ENCODE peak calls at places on chromosomes 6 and 20, in seven cellular contexts. J, C, P, Z, Y, G and V are unnamed samples.

GRCh38 chr6:163057260-163057659 is 329.5 kb downstream of the PACRG start:
- DNase-seq in C (no peak), G (no peak), Z (no peak), P (no peak), J (no peak), Y (no peak), V (no peak)

GRCh38 chr6:46057792-46058191 is 42.1 kb upstream of the CLIC5 start:
- DNase-seq in G (no peak), P (no peak), C (peak), Y (no peak), Z (no peak), J (no peak), V (no peak)

GRCh38 chr6:131948692-131949614 is 2.2 kb downstream of the CCN2 start:
- DNase-seq in Y (no peak), J (peak), G (no peak), C (no peak), P (no peak), Z (no peak), V (peak)

GRCh38 chr6:111727041-111727440 is 121.4 kb upstream of the TRAF3IP2 start:
- DNase-seq in Y (no peak), G (no peak), Z (no peak), P (no peak), C (no peak), J (no peak), V (no peak)

GRCh38 chr6:39553811-39554802 is 171.1 kb downstream of the KIF6 start:
- DNase-seq in J (peak), Y (no peak), C (no peak), Z (no peak), P (no peak), G (no peak), V (no peak)

GRCh38 chr6:5112065-5112799 is 27.1 kb downstream of the PPP1R3G start:
- DNase-seq in G (no peak), Y (no peak), J (no peak), C (no peak), P (no peak), Z (no peak), V (no peak)

GRCh38 chr6:157690441-157691210 is 132.4 kb upstream of the SNX9 start:
- DNase-seq in G (no peak), P (no peak), J (no peak), Y (no peak), Z (no peak), C (no peak), V (no peak)

GRCh38 chr6:111791415-111791814 is 81.8 kb downstream of the FYN start:
- DNase-seq in G (no peak), C (no peak), J (peak), Y (no peak), Z (no peak), P (no peak), V (no peak)

GRCh38 chr6:55276745-55277627 is 50.3 kb upstream of the GFRAL start:
- DNase-seq in P (no peak), Y (peak), J (peak), C (no peak), G (no peak), Z (peak), V (peak)

GRCh38 chr20:61030130-61030529 is 221.9 kb upstream of the CDH4 start:
- DNase-seq in Y (no peak), P (no peak), Z (no peak), C (no peak), J (no peak), G (no peak), V (no peak)

GRCh38 chr6:29828471-29828797 is 809 bp downstream of the HLA-G start:
- DNase-seq in Y (no peak), P (no peak), J (no peak), G (no peak), C (no peak), Z (no peak), V (no peak)

GRCh38 chr6:16524380-16524707 is 236.9 kb downstream of the ATXN1 start:
- DNase-seq in C (no peak), J (peak), Y (no peak), Z (no peak), G (no peak), P (no peak), V (no peak)

GRCh38 chr20:62239278-62239879 is 1.1 kb downstream of the OSBPL2 start:
- DNase-seq in C (no peak), P (no peak), G (no peak), Y (peak), J (no peak), Z (no peak), V (no peak)

GRCh38 chr6:2725999-2726567 is 24.6 kb downstream of the MYLK4 start:
- DNase-seq in Y (no peak), J (peak), P (no peak), G (no peak), Z (no peak), C (no peak), V (no peak)

GRCh38 chr20:55961351-55962320 is 43.7 kb downstream of the CBLN4 start:
- DNase-seq in J (no peak), P (no peak), Z (peak), C (no peak), G (no peak), Y (no peak), V (no peak)
- TF ChIP-seq CTCF in J (no peak), P (no peak), Z (no peak), C (no peak), G (no peak), Y (no peak), V (no peak)

DNA sequence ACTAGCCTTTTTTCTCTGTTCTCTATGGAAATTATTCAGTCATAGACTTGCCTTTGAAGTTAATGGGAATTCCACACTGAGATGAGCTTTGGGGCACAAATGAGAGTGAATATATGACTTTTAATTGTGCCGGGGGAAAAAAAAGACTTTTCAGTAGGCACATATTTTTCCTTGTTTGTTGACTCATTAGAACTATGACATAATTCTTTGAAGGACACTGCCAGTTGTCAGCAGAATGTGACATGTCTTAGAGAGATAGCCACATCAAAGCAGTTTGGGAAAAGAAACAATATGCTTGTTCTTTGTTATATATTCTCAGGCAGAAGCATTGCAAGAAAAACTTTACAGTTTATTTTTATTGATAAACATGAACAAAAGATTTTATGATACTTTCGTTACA is 138.3 kb downstream of the COL9A1 start:
- DNase-seq in J (no peak), P (no peak), C (no peak), Y (no peak), G (no peak), Z (no peak), V (no peak)
- H3K4me3 ChIP-seq in J (no peak), P (no peak), C (no peak), Y (no peak), G (no peak), Z (no peak), V (no peak)

GRCh38 chr20:50689864-50690263 is 1.5 kb downstream of the RIPOR3 start:
- DNase-seq in G (no peak), P (peak), Z (no peak), C (no peak), J (peak), Y (peak), V (no peak)
- H3K27ac ChIP-seq in G (no peak), P (no peak), Z (no peak), C (peak), J (no peak), Y (peak), V (no peak)

DNA sequence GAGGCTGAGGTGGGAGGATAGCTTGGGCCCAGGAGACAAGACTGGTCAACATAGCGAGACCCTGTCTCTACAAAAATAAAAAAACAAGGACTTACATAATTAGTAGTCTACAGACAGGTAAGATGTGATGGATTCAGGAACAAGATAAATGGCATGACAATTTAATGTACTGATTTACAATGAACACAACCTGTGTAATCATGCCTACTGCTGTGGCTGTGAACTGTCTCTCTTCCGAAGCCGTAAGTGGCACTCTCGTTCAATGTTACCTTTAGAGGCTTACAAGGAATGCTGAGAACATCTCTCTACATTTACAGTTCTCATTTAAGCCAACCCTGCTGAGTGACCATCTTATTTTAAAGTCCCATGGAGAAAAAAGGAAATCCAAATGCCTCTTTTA is 134.8 kb upstream of the PRDM1 start:
- DNase-seq in Y (no peak), J (no peak), C (no peak), G (no peak), Z (no peak), P (no peak), V (no peak)
- TF ChIP-seq CTCF in Y (no peak), J (no peak), C (no peak), G (no peak), Z (no peak), P (no peak), V (no peak)

GRCh38 chr6:37168163-37168758 is 1.7 kb upstream of the PIM1 start:
- DNase-seq in J (no peak), C (no peak), Z (no peak), P (no peak), Y (no peak), G (no peak), V (no peak)
- H3K4me3 ChIP-seq in J (no peak), C (no peak), Z (no peak), P (peak), Y (no peak), G (no peak), V (peak)

GRCh38 chr20:2203436-2203835 is 92.4 kb upstream of the TGM3 start:
- DNase-seq in Z (no peak), C (no peak), P (no peak), J (no peak), Y (no peak), G (no peak), V (no peak)

GRCh38 chr20:2207770-2208097 is 88.1 kb upstream of the TGM3 start:
- DNase-seq in P (no peak), G (no peak), Y (no peak), C (no peak), J (no peak), Z (no peak), V (no peak)

GRCh38 chr20:2208897-2209296 is 86.9 kb upstream of the TGM3 start:
- DNase-seq in J (no peak), C (no peak), Z (no peak), Y (no peak), G (no peak), P (no peak), V (no peak)

GRCh38 chr20:2204021-2204420 is 91.8 kb upstream of the TGM3 start:
- DNase-seq in G (no peak), P (no peak), Y (no peak), Z (no peak), J (no peak), C (no peak), V (no peak)

DNA sequence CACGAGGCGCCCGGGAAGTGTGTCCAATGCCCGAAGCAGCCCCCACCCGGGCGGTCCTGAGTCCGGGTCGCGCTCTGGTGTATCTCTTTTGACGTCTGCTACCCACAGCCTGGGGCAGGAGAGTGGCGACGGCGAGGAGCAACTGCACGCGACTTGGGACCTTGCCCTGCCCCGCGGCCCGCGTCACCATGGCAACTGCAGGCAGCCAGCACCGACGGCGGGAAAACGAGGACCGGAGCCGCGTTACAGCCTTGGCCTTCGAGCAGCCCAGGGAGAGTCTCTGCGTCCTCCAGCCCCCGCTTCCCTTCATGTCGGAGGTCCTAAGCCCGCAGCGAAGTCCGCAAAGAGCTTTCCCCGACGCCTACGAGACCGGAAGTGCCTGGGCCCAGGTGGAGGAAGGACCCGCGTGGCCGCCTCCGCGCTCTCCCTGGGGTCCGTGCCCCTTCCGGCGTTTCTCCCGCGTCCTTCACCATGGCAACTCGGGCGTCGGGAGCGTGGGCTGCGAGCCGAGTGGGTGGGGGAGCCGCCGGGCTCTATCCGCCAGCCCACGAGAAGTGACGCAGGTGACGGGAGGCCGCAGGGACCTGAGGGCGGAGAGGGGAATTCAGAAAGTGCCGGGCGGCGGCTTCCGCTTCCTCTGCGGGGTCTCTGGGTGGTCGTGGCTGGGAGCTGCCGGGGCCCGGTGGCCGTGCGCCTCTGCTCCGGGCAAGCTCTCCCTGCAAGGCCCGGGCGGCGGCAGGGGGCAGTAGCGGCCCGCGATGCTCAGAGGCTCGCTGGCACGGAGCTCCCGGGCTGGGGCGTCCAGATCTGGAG is 88.6 kb upstream of the TGM3 start:
- DNase-seq in Z (peak), P (peak), Y (peak), J (peak), G (peak), C (no peak), V (no peak)
- H3K27ac ChIP-seq in Z (no peak), P (no peak), Y (no peak), J (no peak), G (no peak), C (no peak), V (no peak)

DNA sequence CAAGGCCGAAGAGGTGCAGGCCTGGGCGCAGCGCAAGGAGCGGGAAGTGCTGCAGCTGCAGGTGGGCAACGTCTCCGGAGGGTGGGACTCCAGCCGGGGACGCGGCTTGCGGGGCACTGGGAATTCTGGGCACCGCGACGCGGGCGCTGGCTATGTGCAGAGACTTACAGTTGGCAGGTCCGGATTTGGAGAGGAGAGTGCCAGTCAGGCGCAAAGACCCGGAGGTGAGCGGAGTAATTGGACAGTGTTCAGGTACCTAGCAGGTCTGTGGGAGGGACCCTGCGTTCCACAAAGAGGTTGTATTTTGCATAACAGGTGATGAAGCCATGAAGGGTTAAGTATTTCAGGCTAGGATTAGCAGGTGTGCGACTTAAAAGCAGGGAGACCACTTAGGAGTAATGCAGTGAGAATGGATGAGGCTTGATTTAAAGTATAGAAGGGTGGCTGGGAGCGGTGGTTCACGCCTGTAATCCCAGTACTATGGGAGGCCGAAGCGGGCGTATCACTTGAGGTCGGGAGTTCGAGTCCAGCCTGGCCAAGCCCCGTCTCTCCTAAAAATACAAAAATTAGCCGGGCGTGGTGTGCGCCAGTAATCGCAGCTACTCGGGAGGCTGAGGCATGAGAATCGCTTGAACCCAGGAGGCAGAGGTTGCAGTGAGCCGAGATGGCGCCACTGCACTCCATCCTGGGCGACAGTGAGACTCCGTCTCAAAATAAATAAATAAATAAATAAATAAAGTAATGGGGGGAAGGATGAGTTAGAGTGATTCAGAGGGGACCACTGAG is 1.0 kb downstream of the MRPS26 start:
- DNase-seq in J (no peak), C (no peak), Z (peak), P (peak), Y (no peak), G (no peak), V (no peak)
- TF ChIP-seq CTCF in J (no peak), C (no peak), Z (no peak), P (no peak), Y (no peak), G (no peak), V (no peak)

GRCh38 chr6:27334141-27334540 is 22.1 kb upstream of the POM121L2 start:
- DNase-seq in Z (no peak), J (no peak), P (no peak), G (no peak), Y (no peak), C (no peak), V (no peak)
- H3K4me3 ChIP-seq in Z (no peak), J (no peak), P (no peak), G (no peak), Y (no peak), C (no peak), V (no peak)